ENCODE peak calls at places on chromosome 6, in ten cellular contexts. H, L, A, P, R, M, B, F, D and E are unnamed samples.

GRCh38 chr6:138297761-138298298 is 79.5 kb upstream of the PBOV1 start:
- DNase-seq in L (no peak), P (no peak), A (no peak), M (no peak), D (no peak), R (no peak), F (no peak), B (no peak), H (no peak), E (no peak)

GRCh38 chr6:71496018-71496800 is 207.6 kb downstream of the OGFRL1 start:
- DNase-seq in R (peak; percentile 78), L (no peak), A (no peak), D (no peak), B (no peak), P (no peak), H (no peak), M (no peak), F (no peak), E (peak; percentile 10)

GRCh38 chr6:17600527-17601388 is 656 bp downstream of the FAM8A1 start:
- DNase-seq in H (peak; percentile 66), B (peak; percentile 45), P (peak; percentile 45), R (peak; percentile 72), D (peak; percentile 76), A (no peak), M (peak; percentile 79), F (peak; percentile 61), L (peak; percentile 53), E (peak; percentile 34)

GRCh38 chr6:135135835-135136234 is 45.3 kb upstream of the MYB start:
- DNase-seq in D (no peak), M (no peak), R (no peak), P (no peak), L (no peak), F (no peak), A (no peak), B (no peak), H (no peak), E (no peak)

GRCh38 chr6:142566628-142567396 is 265.0 kb downstream of the ADGRG6 start:
- DNase-seq in R (peak; percentile 43), H (no peak), P (peak; percentile 41), B (no peak), F (peak; percentile 50), L (peak; percentile 25), D (no peak), M (no peak), A (peak; percentile 66), E (peak; percentile 36)

GRCh38 chr6:150074651-150075416 is 5.9 kb upstream of the ULBP3 start:
- DNase-seq in P (no peak), R (no peak), H (no peak), F (no peak), L (no peak), B (no peak), D (no peak), A (no peak), M (no peak), E (no peak)

GRCh38 chr6:74519172-74519571 is 686.7 kb downstream of the COL12A1 start:
- DNase-seq in D (no peak), L (no peak), R (no peak), M (no peak), A (no peak), B (no peak), P (no peak), H (no peak), F (no peak), E (no peak)

GRCh38 chr6:85344996-85345395 is 104.9 kb upstream of the NT5E start:
- DNase-seq in B (no peak), L (no peak), M (no peak), R (no peak), H (no peak), D (no peak), P (no peak), A (no peak), F (no peak), E (no peak)

GRCh38 chr6:33663028-33663427 is 41.9 kb downstream of the ITPR3 start:
- DNase-seq in P (no peak), R (no peak), H (no peak), L (no peak), M (no peak), B (no peak), A (no peak), F (no peak), D (no peak), E (no peak)

GRCh38 chr6:33664506-33665057 is 43.5 kb downstream of the ITPR3 start:
- DNase-seq in R (no peak), M (no peak), F (no peak), A (no peak), H (no peak), B (no peak), L (no peak), D (no peak), P (no peak), E (no peak)

GRCh38 chr6:33661118-33661838 is 40.2 kb downstream of the ITPR3 start:
- DNase-seq in F (no peak), H (no peak), P (no peak), A (no peak), L (no peak), D (no peak), B (no peak), R (no peak), M (no peak), E (no peak)

GRCh38 chr6:33663727-33664449 is 42.8 kb downstream of the ITPR3 start:
- DNase-seq in L (no peak), M (no peak), D (no peak), A (no peak), F (no peak), H (no peak), P (no peak), R (no peak), B (no peak), E (no peak)

DNA sequence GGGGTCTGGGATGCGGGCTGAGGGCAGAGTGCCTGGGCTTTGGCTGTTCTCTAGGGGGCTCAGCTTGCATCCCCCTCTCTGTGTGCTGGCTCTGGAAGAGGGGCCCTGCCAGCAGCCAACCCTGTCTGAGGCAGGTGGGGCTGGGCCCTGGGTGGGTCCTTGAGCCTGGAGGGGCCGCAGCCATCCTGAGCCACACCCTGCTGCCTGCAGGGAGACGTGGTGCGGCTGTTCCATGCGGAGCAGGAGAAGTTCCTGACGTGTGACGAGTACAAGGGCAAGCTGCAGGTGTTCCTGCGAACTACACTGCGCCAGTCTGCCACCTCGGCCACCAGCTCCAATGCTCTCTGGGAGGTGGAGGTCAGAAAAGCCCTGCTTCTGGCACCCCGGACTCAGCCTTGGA is 41.2 kb downstream of the ITPR3 start:
- DNase-seq in F (no peak), A (no peak), R (no peak), L (no peak), M (no peak), H (no peak), P (no peak), D (no peak), B (no peak), E (no peak)
- H3K36me3 ChIP-seq in F (no peaks in the 10 kb centered on the region), A (peaks cover 30% of the 10 kb centered on the region), R (peaks cover 76% of the 10 kb centered on the region), L (no peaks in the 10 kb centered on the region), M (no peaks in the 10 kb centered on the region), H (no peaks in the 10 kb centered on the region), P (peaks cover 12% of the 10 kb centered on the region), D (peaks cover 94% of the 10 kb centered on the region), B (no peaks in the 10 kb centered on the region), E (no peaks in the 10 kb centered on the region)

GRCh38 chr6:33779895-33780294 is 9.0 kb downstream of the LEMD2 start:
- DNase-seq in R (no peak), A (no peak), B (no peak), D (no peak), L (no peak), P (no peak), M (no peak), F (no peak), H (no peak), E (no peak)

GRCh38 chr6:33779305-33779704 is 9.6 kb downstream of the LEMD2 start:
- DNase-seq in D (no peak), P (no peak), B (no peak), F (no peak), A (no peak), H (no peak), M (no peak), R (peak; percentile 15), L (no peak), E (no peak)

GRCh38 chr6:33777716-33778474 is 11.0 kb downstream of the LEMD2 start:
- DNase-seq in L (no peak), M (no peak), F (no peak), B (no peak), P (no peak), D (no peak), A (no peak), R (no peak), H (no peak), E (no peak)

GRCh38 chr6:33776764-33777163 is 12.2 kb downstream of the LEMD2 start:
- DNase-seq in R (no peak), L (no peak), M (no peak), H (no peak), A (no peak), B (no peak), P (no peak), F (no peak), D (no peak), E (no peak)

GRCh38 chr6:33778475-33779121 is 10.3 kb downstream of the LEMD2 start:
- DNase-seq in H (no peak), D (no peak), R (no peak), A (no peak), L (no peak), P (no peak), M (no peak), B (no peak), F (no peak), E (no peak)
- H3K4me3 ChIP-seq in H (no peak overlapping the region), D (no peak overlapping the region), R (no peak overlapping the region), A (no peak overlapping the region), L (no peak overlapping the region), P (no peak overlapping the region), M (no peak overlapping the region), B (no peak overlapping the region), F (no peak overlapping the region), E (no peak overlapping the region)

GRCh38 chr6:35727206-35727934 is 9.5 kb upstream of the ARMC12 start:
- DNase-seq in M (peak; percentile 99), F (peak; percentile 88), P (peak; percentile 80), D (peak; percentile 91), A (no peak), R (peak; percentile 68), H (peak; percentile 86), B (peak; percentile 97), L (peak; percentile 96), E (peak; percentile 76)
- H3K4me1 ChIP-seq in M (peaks cover 87% of the 10 kb centered on the region), F (peaks cover 93% of the 10 kb centered on the region), P (peaks cover 19% of the 10 kb centered on the region), D (peaks cover 86% of the 10 kb centered on the region), A (peaks cover 45% of the 10 kb centered on the region), R (peaks cover 77% of the 10 kb centered on the region), H (peaks cover 5% of the 10 kb centered on the region), B (peaks cover 26% of the 10 kb centered on the region), L (peaks cover 38% of the 10 kb centered on the region), E (peaks cover 19% of the 10 kb centered on the region)

GRCh38 chr6:88958842-88959241 is 4.6 kb downstream of the RNGTT start:
- DNase-seq in M (no peak), H (no peak), A (no peak), B (no peak), D (no peak), L (no peak), R (no peak), F (no peak), P (no peak), E (no peak)

GRCh38 chr6:88967891-88968290 is 4.5 kb upstream of the RNGTT start:
- DNase-seq in F (no peak), H (no peak), M (no peak), A (no peak), B (no peak), D (no peak), P (no peak), L (no peak), R (no peak), E (no peak)

GRCh38 chr6:88964509-88964908 is 1.1 kb upstream of the RNGTT start:
- DNase-seq in M (no peak), F (no peak), P (no peak), H (no peak), L (no peak), A (no peak), D (no peak), B (no peak), R (peak; percentile 16), E (peak; percentile 38)

GRCh38 chr6:88965691-88966090 is 2.3 kb upstream of the RNGTT start:
- DNase-seq in A (no peak), P (no peak), R (no peak), L (no peak), F (no peak), B (no peak), D (no peak), M (no peak), H (no peak), E (no peak)

GRCh38 chr6:88963139-88964090 is at the start of gene RNGTT:
- DNase-seq in R (peak; percentile 97), B (peak; percentile 99), P (peak; percentile 99), D (peak; percentile 99), F (peak; percentile 99), L (peak; percentile 99), H (peak; percentile 99), A (peak; percentile 94), M (peak; percentile 99), E (peak; percentile 99)
- H3K36me3 ChIP-seq in R (peaks cover 19% of the 10 kb centered on the region), B (no peaks in the 10 kb centered on the region), P (no peaks in the 10 kb centered on the region), D (no peaks in the 10 kb centered on the region), F (no peaks in the 10 kb centered on the region), L (no peaks in the 10 kb centered on the region), H (no peaks in the 10 kb centered on the region), A (no peaks in the 10 kb centered on the region), M (no peaks in the 10 kb centered on the region), E (peaks cover 3% of the 10 kb centered on the region)